ENCODE peak calls at places on chromosomes 16 and 17, in nine cellular contexts. Y is activated CD8-positive, alpha-beta memory T cell treated with anti-CD3 and anti-CD28 coated beads for 48 hours; B is suprapubic skin; J is stimulated activated naive B cell treated with anti-CD40 and anti-IgM and Interleukin-4, amounts not matched to agents 10 μg/mL and 1 μg/mL and 100 μg/mL, for 72 hours; S is activated CD4-positive, CD25-positive, alpha-beta regulatory T cell; Q is skeletal muscle cell; E is LoVo; C is NCI-H2081; N is activated effector memory CD4-positive, alpha-beta T cell treated with anti-CD3 and anti-CD28 coated beads, Interleukin-2, amount 50 U/mL, for 16 hours. T is an unnamed sample.

GRCh38 chr16:15572329-15573001 is 70.5 kb downstream of the MARF1 start:
- DNase-seq in Q (peak), J (no peak), C (no peak), E (peak), N (no peak), Y (no peak), B (no peak), S (no peak), T (no peak)

GRCh38 chr17:40596261-40596919 is 31.1 kb upstream of the CCR7 start:
- DNase-seq in N (no peak), Q (no peak), E (no peak), Y (no peak), S (no peak), C (no peak), J (peak), B (no peak), T (peak)

GRCh38 chr16:9428355-9429005 is 337.0 kb downstream of the HAPSTR1 start:
- DNase-seq in B (no peak), S (no peak), Q (no peak), C (no peak), N (no peak), Y (no peak), J (no peak), E (no peak), T (no peak)

GRCh38 chr17:78125976-78126894 is 2.3 kb downstream of the TMC6 start:
- DNase-seq in N (no peak), S (no peak), J (peak), Y (no peak), B (no peak), E (no peak), Q (no peak), C (no peak), T (no peak)

GRCh38 chr16:30567160-30567990 is 4.1 kb downstream of the ZNF688 start:
- DNase-seq in N (peak), Y (no peak), C (no peak), Q (no peak), B (no peak), E (no peak), J (no peak), S (peak), T (no peak)

GRCh38 chr16:19886061-19886792 is 1.6 kb upstream of the GPRC5B start:
- DNase-seq in Y (peak), S (peak), B (peak), E (peak), J (peak), C (peak), Q (peak), N (peak), T (peak)

GRCh38 chr16:70465999-70466811 is 11.8 kb downstream of the FCSK start:
- DNase-seq in J (no peak), B (no peak), Y (no peak), Q (no peak), E (no peak), S (no peak), C (no peak), N (no peak), T (no peak)

GRCh38 chr17:2400474-2400866 is 390 bp downstream of the MNT start:
- DNase-seq in E (peak), S (peak), N (peak), J (peak), Y (no peak), C (no peak), B (peak), Q (no peak), T (no peak)

GRCh38 chr16:22641030-22641671 is 130.5 kb downstream of the NPIPB5 start:
- DNase-seq in N (no peak), Y (no peak), B (no peak), E (peak), C (no peak), Q (peak), S (no peak), J (no peak), T (no peak)

GRCh38 chr17:9401434-9401833 is 174.2 kb downstream of the STX8 start:
- DNase-seq in Q (peak), B (no peak), S (no peak), J (no peak), E (no peak), C (no peak), N (no peak), Y (no peak), T (no peak)

GRCh38 chr17:39141294-39141693 is 10.1 kb downstream of the PLXDC1 start:
- DNase-seq in E (no peak), J (no peak), B (no peak), C (no peak), N (no peak), Y (no peak), S (no peak), Q (no peak), T (no peak)

GRCh38 chr17:28497931-28498330 is 8.2 kb upstream of the FOXN1 start:
- DNase-seq in C (no peak), S (no peak), J (no peak), E (no peak), Q (no peak), Y (no peak), B (no peak), N (no peak), T (peak)

GRCh38 chr17:9032151-9032550 is 10.8 kb downstream of the NTN1 start:
- DNase-seq in Q (no peak), B (no peak), Y (no peak), S (no peak), C (no peak), E (no peak), J (no peak), N (no peak), T (no peak)

GRCh38 chr17:49730078-49730786 is 22.5 kb upstream of the SLC35B1 start:
- DNase-seq in Q (peak), J (no peak), E (no peak), N (no peak), C (no peak), B (peak), S (no peak), Y (no peak), T (no peak)

GRCh38 chr17:4195306-4195705 is 52.3 kb downstream of the CYB5D2 start:
- DNase-seq in E (no peak), C (no peak), Q (peak), Y (no peak), S (no peak), B (no peak), N (no peak), J (no peak), T (no peak)

GRCh38 chr16:57304169-57305061 is 19.9 kb upstream of the PLLP start:
- DNase-seq in E (peak), N (no peak), C (no peak), B (peak), Q (peak), J (peak), Y (no peak), S (no peak), T (no peak)

GRCh38 chr17:82349287-82349701 is 9.8 kb upstream of the TEX19 start:
- DNase-seq in J (no peak), B (no peak), E (no peak), S (no peak), Y (no peak), Q (no peak), N (no peak), C (no peak), T (no peak)

GRCh38 chr17:50672831-50673551 is 34.7 kb downstream of the ANKRD40 start:
- DNase-seq in N (peak), J (no peak), C (no peak), E (no peak), B (no peak), Q (no peak), Y (no peak), S (no peak), T (no peak)

GRCh38 chr17:41705271-41705991 is 6.7 kb upstream of the GAST start:
- DNase-seq in J (no peak), S (no peak), B (no peak), Q (no peak), C (no peak), Y (no peak), E (no peak), N (no peak), T (no peak)

GRCh38 chr17:61389670-61390478 is 9.8 kb upstream of the TBX2 start:
- DNase-seq in Y (no peak), N (peak), J (no peak), C (peak), S (no peak), Q (no peak), B (no peak), E (no peak), T (no peak)

GRCh38 chr16:81680444-81681263 is 98.4 kb upstream of the PLCG2 start:
- DNase-seq in Q (no peak), C (no peak), B (no peak), E (no peak), N (no peak), J (no peak), Y (no peak), S (no peak), T (no peak)

GRCh38 chr16:1832831-1833454 is 5.9 kb downstream of the FAHD1 start:
- DNase-seq in S (no peak), Y (no peak), J (no peak), E (no peak), B (no peak), C (no peak), Q (no peak), N (no peak), T (no peak)

GRCh38 chr16:86668136-86668535 is 89.8 kb downstream of the FOXL1 start:
- DNase-seq in Q (no peak), N (no peak), S (no peak), C (no peak), Y (no peak), E (peak), J (no peak), B (no peak), T (no peak)

GRCh38 chr16:3144331-3144881 is 9.6 kb downstream of the ZNF213 start:
- DNase-seq in J (no peak), C (no peak), Q (no peak), E (no peak), B (no peak), S (no peak), Y (no peak), N (no peak), T (no peak)

GRCh38 chr16:19316846-19317245 is 31.3 kb downstream of the CLEC19A start:
- DNase-seq in Y (no peak), B (no peak), N (no peak), J (no peak), E (no peak), Q (no peak), C (no peak), S (no peak), T (no peak)

GRCh38 chr16:89502319-89502843 is 5.8 kb upstream of the SPG7 start:
- DNase-seq in S (no peak), E (peak), Y (no peak), Q (no peak), N (no peak), B (no peak), J (no peak), C (no peak), T (no peak)

GRCh38 chr17:78925662-78926555 is 722 bp upstream of the TIMP2 start:
- DNase-seq in S (no peak), Y (no peak), C (no peak), E (no peak), B (peak), Q (no peak), N (no peak), J (no peak), T (peak)

GRCh38 chr17:42944211-42944610 is 20.0 kb downstream of the AARSD1 start:
- DNase-seq in Y (no peak), B (no peak), E (no peak), J (no peak), C (no peak), S (no peak), Q (no peak), N (no peak), T (no peak)

GRCh38 chr16:67535201-67535600 is 6.6 kb downstream of the RIPOR1 start:
- DNase-seq in J (no peak), Y (no peak), N (no peak), C (no peak), E (no peak), S (no peak), Q (no peak), B (no peak), T (no peak)

GRCh38 chr16:11240636-11241473 is 15.1 kb downstream of the SOCS1 start:
- DNase-seq in Q (no peak), E (no peak), J (no peak), S (no peak), B (no peak), N (no peak), C (no peak), Y (no peak), T (no peak)

GRCh38 chr17:82126479-82127314 is 28.7 kb upstream of the FASN start:
- DNase-seq in B (no peak), N (peak), S (no peak), J (no peak), E (no peak), Q (no peak), Y (peak), C (no peak), T (no peak)

GRCh38 chr16:78244131-78244899 is 144.9 kb downstream of the WWOX start:
- DNase-seq in N (no peak), B (no peak), J (no peak), S (no peak), Y (no peak), Q (no peak), C (no peak), E (no peak), T (no peak)

GRCh38 chr17:73820686-73821448 is 176.6 kb upstream of the SDK2 start:
- DNase-seq in Y (no peak), S (no peak), Q (no peak), C (no peak), J (no peak), N (peak), B (no peak), E (no peak), T (no peak)

GRCh38 chr17:31570231-31570630 is 178.8 kb downstream of the RAB11FIP4 start:
- DNase-seq in Y (no peak), Q (no peak), J (no peak), C (no peak), N (no peak), B (no peak), S (no peak), E (no peak), T (no peak)

GRCh38 chr17:65366102-65366844 is 195.2 kb downstream of the AXIN2 start:
- DNase-seq in C (no peak), S (no peak), E (no peak), N (peak), Q (no peak), B (no peak), Y (peak), J (no peak), T (no peak)

GRCh38 chr17:71855000-71855399 is 265.8 kb upstream of the SOX9 start:
- DNase-seq in N (no peak), C (peak), E (no peak), B (no peak), S (no peak), Q (no peak), J (no peak), Y (no peak), T (no peak)

GRCh38 chr17:45096141-45096540 is 35.0 kb downstream of the NMT1 start:
- DNase-seq in N (no peak), E (no peak), S (no peak), Q (no peak), C (no peak), Y (no peak), J (no peak), B (no peak), T (no peak)

GRCh38 chr16:90077757-90078593 is 844 bp upstream of the PRDM7 start:
- DNase-seq in B (no peak), C (peak), S (no peak), E (no peak), Q (no peak), J (no peak), N (no peak), Y (no peak), T (no peak)

GRCh38 chr16:10654592-10655414 is 39.9 kb downstream of the TEKT5 start:
- DNase-seq in E (no peak), N (no peak), J (no peak), Q (no peak), B (no peak), C (no peak), Y (no peak), S (no peak), T (no peak)

GRCh38 chr16:86044881-86045600 is 146.1 kb downstream of the IRF8 start:
- DNase-seq in E (no peak), N (peak), Y (peak), B (peak), Q (no peak), C (no peak), J (no peak), S (no peak), T (no peak)